ENCODE peak calls at places on chromosomes 4 and X, in nine cellular contexts. L is cardiac muscle cell; H is small intestine; B is pancreas; D is A549; P is neural progenitor cell; J is CD4-positive, alpha-beta memory T cell; N is aorta; K is HL-60. R is an unnamed sample.

GRCh38 chrX:32483534-32484136 is 727.7 kb downstream of the DMD start:
- DNase-seq in L (peak), H (no peak), B (no peak), D (no peak), P (peak), J (no peak), N (no peak), K (no peak), R (no peak)

GRCh38 chrX:77415882-77416281 is 31.3 kb upstream of the FGF16 start:
- DNase-seq in L (no peak), H (no peak), B (no peak), D (no peak), P (no peak), J (no peak), N (no peak), K (no peak), R (no peak)

GRCh38 chr4:71189471-71189870 is 149.3 kb upstream of the SLC4A4 start:
- DNase-seq in L (no peak), H (peak), B (no peak), D (peak), P (no peak), J (no peak), N (no peak), K (no peak), R (no peak)

GRCh38 chr4:137509855-137510282 is 22.4 kb downstream of the PCDH18 start:
- DNase-seq in L (no peak), H (peak), B (no peak), D (no peak), P (no peak), J (no peak), N (no peak), K (no peak), R (no peak)

GRCh38 chr4:123786955-123787354 is 390.4 kb downstream of the SPRY1 start:
- DNase-seq in L (no peak), H (peak), B (no peak), D (no peak), P (peak), J (no peak), N (no peak), K (no peak), R (no peak)

GRCh38 chr4:29259556-29259955 is 1460.6 kb upstream of the PCDH7 start:
- DNase-seq in L (no peak), H (no peak), B (no peak), D (no peak), P (no peak), J (no peak), N (no peak), K (no peak), R (no peak)

GRCh38 chr4:65658117-65658516 is 12.2 kb downstream of the EPHA5 start:
- DNase-seq in L (no peak), H (no peak), B (no peak), D (no peak), P (peak), J (no peak), N (no peak), K (no peak), R (no peak)

GRCh38 chrX:120839506-120839905 is 36.2 kb downstream of the CT47B1 start:
- DNase-seq in L (no peak), H (no peak), B (no peak), D (peak), P (no peak), J (no peak), N (no peak), K (no peak), R (no peak)

GRCh38 chrX:123203772-123204171 is 19.7 kb downstream of the GRIA3 start:
- DNase-seq in L (no peak), H (no peak), B (no peak), D (no peak), P (no peak), J (no peak), N (no peak), K (no peak), R (no peak)

GRCh38 chr4:83516042-83516772 is 19.7 kb upstream of the GPAT3 start:
- DNase-seq in L (no peak), H (peak), B (no peak), D (peak), P (no peak), J (no peak), N (no peak), K (no peak), R (no peak)

GRCh38 chrX:77412631-77413030 is 34.6 kb upstream of the FGF16 start:
- DNase-seq in L (no peak), H (peak), B (no peak), D (no peak), P (no peak), J (no peak), N (no peak), K (no peak), R (no peak)

GRCh38 chr4:38037627-38038026 is 77.4 kb downstream of the PTTG2 start:
- DNase-seq in L (no peak), H (no peak), B (no peak), D (no peak), P (no peak), J (no peak), N (no peak), K (no peak), R (no peak)
- H3K27ac ChIP-seq in L (no peak), H (no peak), B (no peak), D (no peak), P (no peak), J (no peak), N (no peak), K (no peak), R (no peak)

GRCh38 chrX:93419642-93420041 is 253.7 kb downstream of the NAP1L3 start:
- DNase-seq in L (no peak), H (no peak), B (no peak), D (no peak), P (no peak), J (no peak), N (no peak), K (no peak), R (no peak)

GRCh38 chrX:93420090-93420489 is 253.3 kb downstream of the NAP1L3 start:
- DNase-seq in L (peak), H (no peak), B (no peak), D (no peak), P (peak), J (no peak), N (no peak), K (no peak), R (no peak)

GRCh38 chrX:93422693-93423092 is 250.7 kb downstream of the NAP1L3 start:
- DNase-seq in L (peak), H (no peak), B (no peak), D (peak), P (peak), J (peak), N (no peak), K (no peak), R (no peak)

DNA sequence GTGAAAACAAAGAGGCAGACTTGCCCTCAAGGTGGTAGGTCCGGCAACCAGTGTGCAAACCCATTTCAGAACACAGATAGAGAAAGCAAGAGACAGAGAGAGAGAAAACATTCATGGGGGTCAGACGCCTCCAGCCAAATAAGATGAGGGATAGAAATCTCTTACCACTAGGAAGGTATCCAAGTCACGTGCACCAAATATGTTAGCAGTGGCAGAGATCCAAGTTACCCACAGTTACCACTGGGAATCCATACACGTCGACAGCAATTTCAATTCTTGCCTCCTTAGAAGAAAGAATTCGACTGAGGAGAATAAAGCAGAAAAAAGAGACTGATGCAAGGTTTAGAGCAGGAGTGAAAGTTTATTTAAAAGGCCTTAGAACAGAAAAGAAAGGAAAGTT is 252.7 kb downstream of the NAP1L3 start:
- DNase-seq in L (no peak), H (no peak), B (no peak), D (no peak), P (no peak), J (no peak), N (no peak), K (no peak), R (no peak)
- H3K27ac ChIP-seq in L (no peak), H (no peak), B (no peak), D (no peak), P (no peak), J (no peak), N (no peak), K (no peak), R (no peak)

DNA sequence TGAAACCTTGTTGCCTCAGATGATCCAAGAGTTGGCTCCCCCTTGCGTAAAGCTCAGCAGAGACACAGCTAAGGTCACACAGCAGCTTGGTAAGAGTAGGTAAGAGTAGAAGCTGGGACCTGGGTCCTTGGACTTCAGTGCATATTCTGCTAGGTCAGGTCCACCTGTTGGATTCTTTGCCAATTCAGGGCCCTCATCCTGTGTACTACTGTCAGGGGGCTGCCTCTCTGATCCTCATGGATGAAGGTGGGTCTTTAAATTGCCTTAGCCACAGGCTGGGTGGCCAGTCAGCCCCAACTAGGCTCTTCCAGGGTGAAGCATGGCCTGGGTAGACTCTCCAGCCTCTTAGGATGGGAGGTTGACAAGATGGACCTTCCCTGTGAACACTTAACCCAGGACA is 155.8 kb downstream of the AMMECR1 start:
- DNase-seq in L (no peak), H (no peak), B (no peak), D (no peak), P (no peak), J (no peak), N (no peak), K (no peak), R (peak)
- H3K27ac ChIP-seq in L (no peak), H (no peak), B (no peak), D (no peak), P (no peak), J (no peak), N (no peak), K (no peak), R (no peak)

GRCh38 chr4:1842993-1843448 is 12.9 kb downstream of the LETM1 start:
- DNase-seq in L (no peak), H (no peak), B (no peak), D (no peak), P (no peak), J (no peak), N (no peak), K (no peak), R (no peak)

GRCh38 chr4:1843852-1844251 is 12.1 kb downstream of the LETM1 start:
- DNase-seq in L (peak), H (no peak), B (no peak), D (no peak), P (no peak), J (no peak), N (no peak), K (no peak), R (no peak)

GRCh38 chr4:1841201-1841885 is 14.6 kb downstream of the LETM1 start:
- DNase-seq in L (no peak), H (no peak), B (no peak), D (no peak), P (no peak), J (no peak), N (peak), K (no peak), R (no peak)

GRCh38 chr4:1842339-1842895 is 13.5 kb downstream of the LETM1 start:
- DNase-seq in L (no peak), H (no peak), B (no peak), D (no peak), P (peak), J (no peak), N (no peak), K (no peak), R (no peak)

GRCh38 chr4:1841886-1842210 is 14.1 kb downstream of the LETM1 start:
- DNase-seq in L (no peak), H (no peak), B (no peak), D (no peak), P (no peak), J (no peak), N (no peak), K (no peak), R (no peak)
- H3K27ac ChIP-seq in L (no peak), H (no peak), B (no peak), D (no peak), P (no peak), J (no peak), N (no peak), K (no peak), R (no peak)

DNA sequence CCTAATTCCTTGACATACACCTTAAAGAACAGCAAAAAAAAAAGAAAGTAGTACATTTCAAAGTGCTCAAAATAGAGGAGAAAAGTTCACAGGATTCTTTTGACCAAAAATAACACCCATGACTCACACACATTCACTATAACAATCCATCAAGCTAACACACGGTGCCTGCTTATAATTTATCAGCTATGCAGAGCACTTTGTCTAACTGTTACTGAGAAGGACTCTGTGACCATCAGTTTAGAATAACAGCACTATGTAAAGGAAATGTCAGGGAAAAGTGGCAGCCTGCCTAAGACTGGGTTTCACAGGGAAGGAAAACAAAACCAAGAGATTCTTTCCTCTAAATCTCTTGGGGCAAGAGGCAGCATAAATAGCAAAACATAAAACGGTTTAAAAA is 54.8 kb downstream of the CCDC149 start:
- DNase-seq in L (peak), H (no peak), B (no peak), D (no peak), P (no peak), J (no peak), N (no peak), K (no peak), R (no peak)
- H3K27ac ChIP-seq in L (peak), H (no peak), B (no peak), D (no peak), P (no peak), J (no peak), N (no peak), K (no peak), R (peak)

DNA sequence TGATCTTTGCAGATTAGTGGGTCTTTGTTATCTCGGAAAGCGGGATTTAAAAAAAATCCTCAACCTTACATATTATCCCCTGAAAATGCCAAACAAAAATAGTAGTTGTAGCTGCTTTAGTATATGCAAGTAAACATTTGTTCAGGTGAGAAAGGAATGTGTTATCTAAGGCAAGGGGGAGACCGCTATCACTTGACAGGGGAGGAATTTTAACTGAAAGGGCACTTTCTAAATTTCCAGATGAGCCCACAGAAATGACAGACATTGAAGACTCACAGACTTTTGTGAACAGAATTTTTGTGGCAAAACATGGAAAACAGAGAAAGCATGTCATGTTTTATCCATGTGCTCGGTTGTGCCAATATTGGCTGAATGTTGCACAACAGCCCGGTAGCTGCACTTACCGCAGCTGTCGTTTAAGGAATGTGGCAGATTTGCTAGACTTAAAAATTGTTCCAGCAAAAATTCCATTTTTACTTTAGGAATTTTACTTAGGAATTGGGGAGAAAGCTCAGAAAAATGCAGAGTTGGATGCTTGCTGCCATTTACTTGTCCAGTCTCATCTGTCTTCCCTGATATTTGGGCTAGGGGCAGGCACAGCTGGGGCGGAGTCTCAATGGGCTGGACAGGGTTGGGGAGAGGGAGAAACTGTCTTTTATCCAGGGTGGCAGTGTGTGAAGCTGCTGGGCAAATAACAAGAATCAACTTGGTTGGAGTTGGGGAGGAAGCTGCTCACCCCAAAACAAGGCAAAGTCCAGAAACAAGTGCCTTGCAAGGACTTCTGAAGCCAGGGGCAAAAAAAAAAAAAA is 94.6 kb upstream of the RPS6KA3 start:
- DNase-seq in L (no peak), H (peak), B (no peak), D (peak), P (peak), J (no peak), N (no peak), K (no peak), R (no peak)
- H3K27ac ChIP-seq in L (no peak), H (no peak), B (no peak), D (peak), P (no peak), J (no peak), N (no peak), K (no peak), R (no peak)

DNA sequence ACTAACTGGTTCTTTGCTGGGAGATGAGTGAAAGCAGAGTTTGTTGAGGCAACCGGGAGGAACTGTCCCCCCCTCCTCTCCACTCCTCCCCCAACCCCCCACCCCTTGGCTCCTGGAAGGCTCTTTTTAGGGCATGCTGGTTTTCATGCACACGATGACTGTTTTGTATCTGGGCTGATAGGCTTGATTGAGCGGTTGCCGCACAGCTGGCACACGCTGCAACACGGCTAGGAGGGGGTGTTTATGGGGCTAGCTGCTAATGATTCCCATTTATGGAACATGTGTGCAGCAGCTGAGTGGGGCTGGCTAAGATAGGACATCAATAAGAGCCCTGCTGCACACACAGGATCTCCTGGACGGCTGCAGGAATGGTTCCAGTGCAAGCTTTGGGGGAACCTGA is 137.3 kb downstream of the SMIM20 start:
- DNase-seq in L (no peak), H (no peak), B (no peak), D (no peak), P (no peak), J (no peak), N (no peak), K (no peak), R (no peak)
- H3K27ac ChIP-seq in L (no peak), H (no peak), B (no peak), D (no peak), P (no peak), J (no peak), N (no peak), K (no peak), R (no peak)